ENCODE peak calls at places on chromosomes 7 and 10, in seven cellular contexts. L is bronchial epithelial cell, M is choroid plexus epithelial cell, R is H1, O is tibial artery, Q is uterus, C is heart left ventricle. I is an unnamed sample.

GRCh38 chr7:69651101-69651590 is 52.9 kb downstream of the AUTS2 start:
- DNase-seq in C (no peak), M (no peak), L (peak), Q (no peak), R (no peak), O (no peak), I (no peak)

GRCh38 chr10:99742701-99743100 is 10.7 kb downstream of the CUTC start:
- DNase-seq in M (peak), L (no peak), R (no peak), Q (no peak), O (no peak), C (no peak), I (no peak)

GRCh38 chr7:116687801-116688201 is 15.8 kb downstream of the MET start:
- DNase-seq in R (no peak), Q (no peak), O (no peak), L (peak), C (no peak), M (peak), I (peak)

GRCh38 chr7:35695628-35695888 is 623 bp upstream of the HERPUD2 start:
- DNase-seq in L (peak), O (no peak), Q (no peak), M (no peak), R (no peak), C (no peak), I (no peak)

GRCh38 chr10:31075434-31075833 is 43.8 kb upstream of the ZNF438 start:
- DNase-seq in Q (no peak), L (peak), R (no peak), M (peak), O (no peak), C (no peak), I (no peak)

GRCh38 chr10:82211331-82211730 is 336.3 kb downstream of the NRG3 start:
- DNase-seq in C (no peak), O (no peak), Q (no peak), M (peak), L (no peak), R (no peak), I (no peak)

GRCh38 chr7:27948856-27949255 is 208.9 kb downstream of the TAX1BP1 start:
- DNase-seq in L (no peak), O (no peak), C (no peak), Q (no peak), R (no peak), M (no peak), I (no peak)

GRCh38 chr10:77904110-77904860 is 22.3 kb downstream of the DLG5 start:
- DNase-seq in C (no peak), Q (no peak), M (no peak), O (no peak), R (no peak), L (no peak), I (no peak)

GRCh38 chr10:1179346-1180070 is 123.3 kb downstream of the WDR37 start:
- DNase-seq in L (no peak), C (no peak), O (no peak), R (no peak), M (no peak), Q (no peak), I (no peak)

GRCh38 chr7:42734568-42734967 is 177.3 kb downstream of the C7orf25 start:
- DNase-seq in R (no peak), O (no peak), M (peak), C (no peak), L (peak), Q (no peak), I (no peak)

GRCh38 chr10:91682912-91683311 is 50.0 kb upstream of the PPP1R3C start:
- DNase-seq in L (no peak), O (no peak), C (no peak), Q (no peak), M (no peak), R (no peak), I (no peak)

GRCh38 chr10:125192620-125193019 is 32.3 kb upstream of the CTBP2 start:
- DNase-seq in O (no peak), Q (no peak), R (no peak), C (no peak), M (no peak), L (no peak), I (no peak)

GRCh38 chr7:70486977-70487376 is 645.0 kb upstream of the GALNT17 start:
- DNase-seq in Q (no peak), C (no peak), L (peak), M (no peak), O (no peak), R (no peak), I (no peak)

GRCh38 chr7:17061443-17061842 is 179.7 kb upstream of the AGR3 start:
- DNase-seq in C (no peak), Q (no peak), O (no peak), R (no peak), L (no peak), M (no peak), I (no peak)

GRCh38 chr7:44471850-44472249 is 18.6 kb downstream of the NUDCD3 start:
- DNase-seq in R (no peak), L (no peak), Q (no peak), C (no peak), M (peak), O (no peak), I (no peak)

GRCh38 chr10:8056378-8056777 is 1.9 kb downstream of the GATA3 start:
- DNase-seq in M (no peak), C (no peak), L (no peak), Q (no peak), O (no peak), R (peak), I (no peak)

GRCh38 chr10:58857251-58857650 is 319.2 kb upstream of the PHYHIPL start:
- DNase-seq in C (no peak), R (no peak), L (no peak), O (no peak), Q (no peak), M (peak), I (no peak)

GRCh38 chr10:29482591-29483421 is 152.0 kb downstream of the SVIL start:
- DNase-seq in L (no peak), Q (no peak), C (no peak), M (peak), R (peak), O (no peak), I (no peak)

GRCh38 chr7:2572101-2572842 is 13.5 kb downstream of the IQCE start:
- DNase-seq in M (peak), Q (no peak), C (no peak), O (no peak), L (peak), R (no peak), I (peak)

GRCh38 chr10:53977262-53977661 is 823.8 kb downstream of the PCDH15 start:
- DNase-seq in C (no peak), R (no peak), Q (no peak), O (no peak), L (no peak), M (no peak), I (no peak)

GRCh38 chr10:37067576-37067975 is 57.8 kb upstream of the ANKRD30A start:
- DNase-seq in L (no peak), O (no peak), C (no peak), R (no peak), M (no peak), Q (no peak), I (no peak)

GRCh38 chr7:108413782-108414492 is 42.3 kb downstream of the NRCAM start:
- DNase-seq in C (no peak), L (peak), Q (no peak), O (no peak), M (peak), R (no peak), I (no peak)

GRCh38 chr10:71268247-71268691 is 50.8 kb upstream of the SLC29A3 start:
- DNase-seq in L (peak), C (peak), Q (peak), R (no peak), M (peak), O (no peak), I (peak)

GRCh38 chr7:136134503-136134902 is 157.3 kb upstream of the MTPN start:
- DNase-seq in L (no peak), Q (no peak), R (no peak), O (no peak), M (peak), C (no peak), I (peak)

GRCh38 chr10:31959461-31960173 is 31.0 kb upstream of the ARHGAP12 start:
- DNase-seq in R (no peak), M (no peak), C (no peak), L (no peak), Q (no peak), O (no peak), I (no peak)

GRCh38 chr7:22992874-22993840 is 20.8 kb downstream of the HYCC1 start:
- DNase-seq in L (no peak), Q (no peak), O (no peak), M (no peak), C (no peak), R (no peak), I (no peak)

GRCh38 chr7:332020-332517 is 42.1 kb downstream of the FOXL3 start:
- DNase-seq in Q (no peak), M (no peak), L (no peak), O (no peak), C (peak), R (no peak), I (no peak)

GRCh38 chr7:26532490-26532889 is 240.8 kb downstream of the SNX10 start:
- DNase-seq in L (no peak), O (no peak), C (no peak), Q (no peak), R (no peak), M (no peak), I (no peak)

GRCh38 chr10:104276192-104276591 is 7.2 kb downstream of the GSTO2 start:
- DNase-seq in R (no peak), Q (no peak), O (no peak), C (no peak), M (no peak), L (no peak), I (no peak)

GRCh38 chr10:126156012-126156411 is 232.3 kb downstream of the ADAM12 start:
- DNase-seq in C (no peak), R (no peak), Q (no peak), M (no peak), L (peak), O (no peak), I (no peak)

DNA sequence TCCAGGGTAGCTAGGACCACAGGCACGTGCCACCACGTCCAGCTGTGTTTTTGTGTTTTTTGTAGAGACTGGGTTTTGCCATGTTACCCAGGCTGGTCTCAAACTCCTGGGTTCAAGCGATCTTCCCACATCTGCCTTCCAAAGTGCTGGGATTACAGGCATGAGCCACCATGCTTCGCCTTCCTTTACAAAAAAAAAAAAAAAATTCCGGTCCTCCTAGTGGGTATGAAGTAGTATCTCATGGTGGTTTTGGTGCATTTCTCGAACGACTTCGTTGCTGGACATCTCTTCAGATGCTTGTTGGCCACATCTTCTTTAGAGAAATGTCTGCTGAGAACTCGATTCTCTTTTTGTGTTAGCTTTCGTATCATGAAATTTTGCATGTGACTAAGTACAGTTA is 3.9 kb downstream of the PROSER2 start:
- DNase-seq in M (no peak), Q (no peak), C (no peak), O (no peak), R (no peak), L (no peak), I (no peak)
- TF ChIP-seq CTCF in M (no peak), Q (no peak), C (no peak), O (no peak), R (no peak), L (no peak), I (no peak)

DNA sequence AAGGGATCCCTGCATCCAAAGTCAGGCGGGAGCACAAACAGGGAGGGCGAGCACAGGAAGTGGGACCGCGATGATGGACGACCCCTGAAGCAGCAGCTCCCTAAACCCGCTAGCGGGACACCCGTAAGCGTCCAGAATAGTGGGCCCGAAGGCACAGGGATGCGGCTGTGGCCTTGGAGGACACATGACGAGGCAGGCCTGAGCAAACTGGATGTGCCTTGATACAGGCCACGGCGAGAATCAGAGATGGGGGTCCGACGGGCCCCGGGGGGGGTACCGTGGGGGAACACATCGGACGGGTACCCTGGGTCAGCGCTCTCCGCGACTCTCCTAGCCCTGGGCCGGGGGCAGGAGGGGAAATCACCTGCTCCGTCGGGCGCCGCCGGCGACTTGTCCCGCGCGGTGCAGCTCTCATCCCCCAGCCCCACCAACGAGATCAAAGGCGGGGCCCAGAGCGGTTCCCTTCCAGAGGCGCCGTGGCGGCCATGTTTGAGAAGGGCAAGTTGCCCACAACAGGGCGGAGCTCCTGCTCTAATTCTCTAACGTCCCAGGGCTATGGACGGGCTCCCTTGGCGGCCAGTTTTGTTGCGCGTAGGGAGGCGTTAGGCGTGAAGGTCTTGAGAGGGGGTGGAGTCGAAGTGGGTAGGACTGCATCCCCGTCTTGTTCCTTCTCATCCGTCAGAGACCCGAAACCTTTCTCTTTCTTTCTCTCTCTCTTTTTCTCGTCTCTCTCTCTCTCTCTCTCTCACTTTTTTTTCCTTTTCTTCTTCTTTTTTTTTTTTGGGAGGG is at the start of gene CUEDC2:
- DNase-seq in O (peak), Q (peak), R (peak), L (peak), M (peak), C (peak), I (peak)
- TF ChIP-seq CTCF in O (no peak), Q (peak), R (no peak), L (no peak), M (no peak), C (no peak), I (no peak)

GRCh38 chr10:115129752-115130151 is 36.6 kb downstream of the ATRNL1 start:
- DNase-seq in O (no peak), C (no peak), M (peak), R (no peak), Q (no peak), L (peak), I (peak)
- TF ChIP-seq CTCF in O (peak), C (peak), M (peak), R (no peak), Q (peak), L (no peak), I (peak)

GRCh38 chr10:132232553-132232949 is 45.8 kb downstream of the DPYSL4 start:
- DNase-seq in M (no peak), L (no peak), C (peak), R (no peak), O (peak), Q (no peak), I (no peak)
- TF ChIP-seq CTCF in M (no peak), L (no peak), C (no peak), R (peak), O (no peak), Q (no peak), I (no peak)

I was measured in hepatocyte.